ENCODE peak calls at places on chromosomes 7 and 10, in seven cellular contexts. Q, F, T, I, O, C and Y are unnamed samples.
A peak's percentile ranks its signal among the peaks of the same experiment; 100 is the strongest.

GRCh38 chr10:30683496-30683895 is 53.9 kb upstream of the LYZL2 start:
- DNase-seq in F (no peak), Q (no peak), C (no peak), O (no peak), T (no peak), I (no peak), Y (no peak)

GRCh38 chr7:21996641-21997040 is 50.9 kb upstream of the CDCA7L start:
- DNase-seq in Q (no peak), I (no peak), F (no peak), T (no peak), O (no peak), C (no peak), Y (no peak)

GRCh38 chr10:110209926-110210662 is 2.7 kb downstream of the MXI1 start:
- DNase-seq in Q (peak; percentile 75), C (peak; percentile 59), T (peak; percentile 72), F (peak; percentile 33), I (peak; percentile 75), O (no peak), Y (peak; percentile 56)

GRCh38 chr10:120632047-120632446 is 175.0 kb downstream of the PLPP4 start:
- DNase-seq in T (no peak), O (no peak), Q (no peak), F (no peak), C (no peak), I (no peak), Y (no peak)

GRCh38 chr10:59181668-59182067 is 5.2 kb downstream of the PHYHIPL start:
- DNase-seq in C (no peak), O (no peak), Q (no peak), F (peak; percentile 9), I (no peak), T (peak; percentile 73), Y (peak; percentile 62)

GRCh38 chr7:135803143-135803542 is 54.5 kb upstream of the FAM180A start:
- DNase-seq in I (no peak), Q (no peak), T (no peak), O (no peak), F (no peak), C (no peak), Y (no peak)

GRCh38 chr10:89213191-89213808 is 6.2 kb upstream of the CH25H start:
- DNase-seq in O (no peak), Q (no peak), I (no peak), T (peak; percentile 59), F (no peak), C (no peak), Y (peak; percentile 36)

GRCh38 chr10:74799840-74800239 is 26.6 kb upstream of the KAT6B start:
- DNase-seq in O (peak; percentile 48), F (no peak), C (no peak), T (no peak), Q (no peak), I (no peak), Y (no peak)

GRCh38 chr10:132269286-132270230 is 38.2 kb downstream of the STK32C start:
- DNase-seq in F (no peak), T (peak; percentile 40), C (no peak), O (no peak), Q (peak; percentile 43), I (no peak), Y (no peak)

GRCh38 chr7:96591900-96592676 is 117.6 kb downstream of the SEM1 start:
- DNase-seq in F (no peak), Q (no peak), O (no peak), I (no peak), T (no peak), C (no peak), Y (no peak)

GRCh38 chr10:71036586-71036985 is 148.2 kb upstream of the PCBD1 start:
- DNase-seq in Q (no peak), C (no peak), O (no peak), I (no peak), F (no peak), T (no peak), Y (no peak)

GRCh38 chr10:29535012-29535777 is 99.6 kb downstream of the SVIL start:
- DNase-seq in Q (no peak), F (peak; percentile 51), O (peak; percentile 64), I (peak; percentile 69), C (peak; percentile 52), T (peak; percentile 58), Y (no peak)

GRCh38 chr7:84970683-84971082 is 216.2 kb downstream of the SEMA3D start:
- DNase-seq in T (no peak), Q (no peak), F (no peak), I (no peak), C (no peak), O (no peak), Y (no peak)

GRCh38 chr7:84975586-84976185 is 211.2 kb downstream of the SEMA3D start:
- DNase-seq in T (no peak), F (no peak), I (no peak), Q (no peak), C (no peak), O (no peak), Y (no peak)

DNA sequence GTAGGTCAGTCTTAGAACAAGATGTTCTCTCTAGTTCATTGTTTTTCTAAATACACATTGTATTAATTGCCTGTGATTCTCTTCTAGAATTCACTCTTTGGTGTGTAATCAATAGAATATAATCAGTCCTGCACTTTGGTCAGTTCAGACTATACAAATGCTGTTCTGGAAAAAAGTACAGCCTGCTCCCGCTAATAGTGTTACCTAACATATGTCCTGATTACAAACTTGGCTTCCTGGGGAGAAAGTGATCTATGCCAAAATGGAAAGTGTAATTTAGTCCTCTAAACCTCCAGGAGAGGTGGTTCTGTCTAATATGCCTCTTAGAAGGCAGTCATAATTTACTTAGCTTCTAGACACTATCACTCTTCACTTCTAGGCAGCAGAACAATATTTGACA is 215.5 kb downstream of the SEMA3D start:
- DNase-seq in Q (no peak), F (no peak), T (no peak), O (no peak), C (no peak), I (no peak), Y (no peak)
- TF ChIP-seq CTCF in Q (no peak), F (no peak), T (no peak), O (no peak), C (no peak), I (no peak), Y (no peak)

GRCh38 chr10:111944331-111944730 is 239.2 kb downstream of the GPAM start:
- DNase-seq in C (no peak), F (no peak), Q (no peak), T (no peak), O (no peak), I (no peak), Y (no peak)
- TF ChIP-seq CTCF in C (no peak), F (peak; percentile 25), Q (no peak), T (no peak), O (no peak), I (no peak), Y (no peak)

DNA sequence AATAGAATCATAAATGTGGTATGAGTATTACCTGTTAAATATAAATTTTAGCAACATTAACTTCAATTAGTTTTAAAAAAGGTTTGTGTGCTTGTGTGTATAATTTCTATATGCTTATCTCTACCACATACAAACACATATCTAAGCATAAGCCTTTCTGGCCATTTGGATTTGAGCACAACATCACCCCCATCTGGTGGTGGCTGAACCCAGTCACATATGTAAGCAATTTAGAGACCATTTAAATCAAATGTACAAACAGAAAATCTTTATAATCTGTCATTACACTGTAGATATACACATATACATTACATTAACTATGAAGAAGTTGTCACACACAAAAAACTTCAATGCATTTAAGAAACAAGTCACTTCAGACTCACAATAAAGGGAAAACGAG is 31.7 kb downstream of the GPR22 start:
- DNase-seq in I (no peak), F (no peak), T (peak; percentile 53), Q (no peak), O (no peak), C (no peak), Y (no peak)
- TF ChIP-seq CTCF in I (peak; percentile 26), F (peak; percentile 46), T (peak; percentile 47), Q (peak; percentile 28), O (peak; percentile 45), C (peak; percentile 12), Y (no peak)

DNA sequence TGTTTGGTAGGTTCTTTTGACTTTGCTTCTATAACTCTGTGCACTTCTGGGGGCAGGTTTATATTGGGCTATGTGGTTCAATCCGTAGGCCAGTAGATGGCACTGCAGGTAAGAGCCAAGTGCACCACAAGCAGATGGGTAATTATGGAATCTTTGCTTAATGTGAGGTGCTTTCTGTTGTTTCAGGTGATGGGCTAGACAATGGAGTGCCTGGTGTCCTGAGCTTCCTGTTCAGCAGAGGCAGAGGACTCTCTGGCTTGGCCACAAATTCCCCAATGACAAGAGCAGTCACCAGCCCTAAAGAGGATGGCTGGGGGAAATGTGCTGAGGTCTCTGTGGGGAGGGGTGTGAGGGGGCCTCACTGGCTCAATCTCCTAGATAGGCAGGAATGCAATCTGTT is 455.0 kb downstream of the CCSER2 start:
- DNase-seq in Q (no peak), F (no peak), T (peak; percentile 62), O (no peak), I (no peak), C (peak; percentile 44), Y (peak; percentile 47)
- TF ChIP-seq CTCF in Q (no peak), F (peak; percentile 83), T (peak; percentile 34), O (peak; percentile 19), I (peak; percentile 50), C (peak; percentile 75), Y (peak; percentile 64)

DNA sequence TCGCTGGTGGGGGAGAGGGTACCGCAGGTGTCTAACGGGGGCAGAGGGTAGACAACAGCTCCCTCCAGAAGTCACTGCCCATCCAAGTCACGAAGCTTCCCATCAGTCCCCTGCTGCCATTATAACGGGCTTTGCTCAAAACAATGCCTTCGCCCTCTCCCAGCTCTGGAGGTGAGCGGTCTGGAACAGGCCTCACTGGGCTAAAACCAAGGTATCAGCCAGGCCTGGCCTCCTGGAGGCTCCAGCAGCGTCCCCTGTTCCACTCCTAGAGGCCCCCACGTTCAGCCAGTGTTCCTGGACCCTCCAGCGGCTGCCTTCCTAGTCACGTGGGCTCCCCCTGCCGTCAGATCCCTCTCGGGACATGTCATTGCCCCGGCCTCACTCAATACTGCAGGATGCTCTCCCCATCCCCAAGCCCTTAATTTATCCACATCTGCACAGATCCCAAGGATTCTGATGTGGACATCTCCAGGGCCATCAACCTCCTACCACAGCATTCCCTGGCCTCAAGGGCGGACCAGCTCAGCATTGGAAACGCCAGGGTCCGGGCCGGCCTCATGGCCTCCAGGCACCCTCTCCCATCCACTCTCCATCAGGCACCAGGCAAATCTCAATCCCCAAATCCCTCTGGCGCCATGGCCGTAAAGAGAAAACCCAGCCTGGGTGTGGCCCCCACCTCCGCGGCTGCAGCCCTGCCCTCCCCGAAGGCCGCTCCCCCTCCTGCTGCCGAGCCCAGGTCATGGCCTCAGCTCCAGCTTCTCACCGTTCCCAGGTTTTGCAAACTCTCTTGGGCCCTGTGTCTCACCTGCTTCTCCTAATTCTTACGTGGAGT is 104.1 kb upstream of the FAM20C start:
- DNase-seq in F (no peak), O (no peak), I (no peak), Q (no peak), T (peak; percentile 36), C (no peak), Y (peak; percentile 35)
- TF ChIP-seq CTCF in F (peak; percentile 27), O (peak; percentile 20), I (no peak), Q (no peak), T (no peak), C (peak; percentile 22), Y (no peak)

GRCh38 chr7:100632951-100633717 is 8.2 kb downstream of the TFR2 start:
- DNase-seq in Q (peak; percentile 60), C (peak; percentile 59), F (peak; percentile 31), I (peak; percentile 80), T (peak; percentile 54), O (no peak), Y (peak; percentile 78)
- TF ChIP-seq CTCF in Q (no peak), C (peak; percentile 38), F (peak; percentile 54), I (peak; percentile 40), T (peak; percentile 31), O (peak; percentile 44), Y (peak; percentile 41)

GRCh38 chr7:129389829-129390228 is 44.4 kb upstream of the STRIP2 start:
- DNase-seq in Q (no peak), O (no peak), C (no peak), F (no peak), I (no peak), T (no peak), Y (no peak)
- TF ChIP-seq CTCF in Q (no peak), O (peak; percentile 4), C (no peak), F (peak; percentile 23), I (no peak), T (no peak), Y (no peak)